ENCODE peak calls at places on chromosomes 11 and 22, in nine cellular contexts. F is OCI-LY7; V is kidney; H is CD4-positive, CD25-positive, alpha-beta regulatory T cell; O is K562; S is ovary; N is HepG2; D is endodermal cell; Q is upper lobe of right lung. E is an unnamed sample.

GRCh38 chr11:132187814-132188213 is 817.4 kb downstream of the NTM start:
- DNase-seq in V (no peak), O (no peak), D (no peak), Q (no peak), S (no peak), N (no peak), F (no peak), H (no peak), E (no peak)

GRCh38 chr11:3169952-3170755 is 5.0 kb upstream of the OSBPL5 start:
- DNase-seq in V (peak; percentile 73), O (no peak), S (no peak), F (no peak), H (no peak), N (no peak), D (peak; percentile 51), Q (peak; percentile 60), E (no peak)

GRCh38 chr11:736431-736830 is 10.8 kb upstream of the TALDO1 start:
- DNase-seq in N (no peak), V (no peak), S (no peak), D (no peak), O (no peak), F (no peak), H (no peak), Q (no peak), E (no peak)

GRCh38 chr11:35478411-35479139 is 46.8 kb downstream of the PAMR1 start:
- DNase-seq in F (no peak), O (no peak), N (no peak), V (no peak), D (no peak), Q (no peak), H (no peak), S (no peak), E (no peak)

GRCh38 chr22:39090426-39091064 is 6.5 kb upstream of the APOBEC3H start:
- DNase-seq in Q (no peak), O (no peak), F (no peak), D (no peak), V (peak; percentile 73), N (no peak), H (peak; percentile 69), S (no peak), E (peak; percentile 25)

GRCh38 chr11:69307421-69307820 is 13.5 kb downstream of the MYEOV start:
- DNase-seq in H (no peak), V (no peak), N (no peak), Q (peak; percentile 34), S (peak; percentile 8), D (no peak), F (no peak), O (no peak), E (no peak)

GRCh38 chr22:21646608-21647590 is 4.8 kb downstream of the SDF2L1 start:
- DNase-seq in F (peak; percentile 89), S (peak; percentile 79), Q (peak; percentile 75), D (peak; percentile 91), V (no peak), N (peak; percentile 71), O (peak; percentile 91), H (peak; percentile 71), E (peak; percentile 80)

GRCh38 chr11:7967826-7968225 is 2.6 kb upstream of the NLRP10 start:
- DNase-seq in V (no peak), Q (no peak), S (no peak), H (no peak), D (no peak), F (no peak), N (no peak), O (no peak), E (no peak)

GRCh38 chr11:72642815-72643511 is 31.3 kb downstream of the PDE2A start:
- DNase-seq in D (peak; percentile 92), V (peak; percentile 82), F (peak; percentile 59), S (peak; percentile 80), N (no peak), H (peak; percentile 33), O (peak; percentile 83), Q (peak; percentile 83), E (no peak)

GRCh38 chr11:27201454-27202302 is 161.1 kb downstream of the BBOX1 start:
- DNase-seq in V (peak; percentile 93), O (peak; percentile 71), Q (no peak), D (peak; percentile 54), H (no peak), S (peak; percentile 89), F (peak; percentile 41), N (peak; percentile 96), E (peak; percentile 73)

GRCh38 chr11:91932151-91932821 is 292.3 kb upstream of the FAT3 start:
- DNase-seq in V (peak; percentile 59), D (no peak), H (no peak), N (no peak), S (no peak), F (no peak), O (no peak), Q (no peak), E (no peak)

GRCh38 chr22:29050457-29050856 is 11.2 kb downstream of the C22orf31 start:
- DNase-seq in F (no peak), O (no peak), D (no peak), H (no peak), N (no peak), V (no peak), S (no peak), Q (no peak), E (no peak)

GRCh38 chr22:30416403-30416802 is 9.2 kb upstream of the MTFP1 start:
- DNase-seq in D (no peak), S (no peak), V (no peak), N (peak; percentile 70), Q (no peak), H (no peak), O (no peak), F (no peak), E (no peak)

GRCh38 chr22:30411780-30412179 is 13.8 kb upstream of the MTFP1 start:
- DNase-seq in Q (no peak), H (no peak), D (no peak), O (no peak), N (no peak), V (no peak), F (no peak), S (no peak), E (no peak)

GRCh38 chr22:30413001-30413400 is 12.6 kb upstream of the MTFP1 start:
- DNase-seq in D (no peak), O (no peak), F (no peak), Q (no peak), N (no peak), V (no peak), H (no peak), S (no peak), E (no peak)

GRCh38 chr22:30414525-30415047 is 11.0 kb upstream of the MTFP1 start:
- DNase-seq in D (no peak), S (no peak), O (no peak), F (no peak), H (no peak), N (no peak), Q (no peak), V (no peak), E (no peak)

DNA sequence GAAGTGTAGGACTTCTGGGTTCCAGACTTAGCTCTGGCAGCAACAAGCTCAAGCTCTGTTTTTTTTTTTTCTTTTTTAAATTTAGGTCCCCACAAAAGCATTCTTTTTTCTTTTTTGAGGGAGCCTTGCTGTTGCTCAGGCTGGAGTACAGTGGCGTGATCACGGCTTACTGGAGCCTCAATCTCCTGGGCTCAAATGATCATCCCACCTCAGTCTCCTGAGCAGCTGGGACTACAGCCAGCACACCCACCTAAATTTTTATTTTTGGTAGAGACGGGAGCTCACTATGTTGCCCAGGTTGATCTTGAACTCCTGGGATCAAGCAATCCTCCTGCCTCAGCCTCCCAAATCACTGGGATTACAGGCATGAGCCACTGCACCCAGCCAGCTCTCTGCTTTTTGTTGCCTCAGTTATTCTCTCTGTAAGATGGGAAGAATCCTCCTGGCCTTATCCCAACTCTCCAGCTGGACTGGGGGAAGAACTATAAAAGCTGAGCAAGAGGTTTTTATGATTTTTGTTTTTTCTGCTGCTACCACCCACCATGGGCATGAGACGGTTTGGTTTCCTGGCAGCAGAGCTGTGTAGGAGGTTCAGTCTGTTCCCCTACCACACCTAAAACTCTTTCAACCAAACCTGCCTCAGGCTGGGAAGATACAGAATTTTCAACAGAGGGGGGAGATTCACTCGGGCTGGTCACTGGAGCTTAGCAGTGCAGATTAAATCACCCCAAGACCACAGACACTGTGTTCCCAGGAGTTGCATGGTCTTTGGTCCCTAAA is 11.6 kb upstream of the MTFP1 start:
- DNase-seq in S (no peak), N (no peak), O (no peak), Q (no peak), F (no peak), V (no peak), H (no peak), D (no peak), E (no peak)
- H3K36me3 ChIP-seq in S (no peaks in the 10 kb centered on the region), N (peaks cover 10% of the 10 kb centered on the region), O (peaks cover 26% of the 10 kb centered on the region), Q (peaks cover 39% of the 10 kb centered on the region), F (peaks cover 29% of the 10 kb centered on the region), V (peaks cover 3% of the 10 kb centered on the region), H (peaks cover 20% of the 10 kb centered on the region), D (peaks cover 67% of the 10 kb centered on the region), E (peaks cover 43% of the 10 kb centered on the region)

DNA sequence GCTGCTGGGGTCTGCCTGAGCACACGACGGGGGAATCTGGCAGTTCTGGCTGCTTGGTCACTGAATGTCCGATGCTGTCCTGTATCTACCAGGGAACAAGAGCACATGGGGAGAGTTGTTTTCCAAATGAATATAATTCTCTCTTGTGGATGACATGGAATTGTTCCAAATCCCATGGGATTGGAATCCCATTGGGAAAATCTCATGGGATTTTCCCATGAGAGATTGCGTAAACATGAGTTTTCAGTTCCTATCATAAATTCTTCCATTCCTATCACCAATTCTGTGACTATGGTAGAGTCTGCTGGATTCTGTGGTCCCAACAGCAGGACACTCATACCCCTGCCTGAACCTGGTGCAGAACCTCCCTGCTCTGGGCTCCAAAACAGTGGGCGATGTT is 35.6 kb upstream of the IGLL5 start:
- DNase-seq in H (no peak), V (no peak), F (no peak), Q (no peak), O (no peak), N (no peak), D (no peak), S (no peak), E (no peak)
- H3K36me3 ChIP-seq in H (no peaks in the 10 kb centered on the region), V (no peaks in the 10 kb centered on the region), F (no peaks in the 10 kb centered on the region), Q (no peaks in the 10 kb centered on the region), O (no peaks in the 10 kb centered on the region), N (no peaks in the 10 kb centered on the region), D (no peaks in the 10 kb centered on the region), S (no peaks in the 10 kb centered on the region), E (no peaks in the 10 kb centered on the region)

GRCh38 chr11:65442952-65443351 is 20.4 kb downstream of the NEAT1 start:
- DNase-seq in H (no peak), D (peak; percentile 51), V (peak; percentile 22), Q (no peak), F (no peak), O (no peak), N (no peak), S (peak; percentile 27), E (no peak)
- H3K36me3 ChIP-seq in H (peaks cover 26% of the 10 kb centered on the region), D (peaks cover 47% of the 10 kb centered on the region), V (peaks cover 6% of the 10 kb centered on the region), Q (peaks cover 50% of the 10 kb centered on the region), F (peaks cover 10% of the 10 kb centered on the region), O (peaks cover 73% of the 10 kb centered on the region), N (no peaks in the 10 kb centered on the region), S (no peaks in the 10 kb centered on the region), E (peaks cover 11% of the 10 kb centered on the region)

DNA sequence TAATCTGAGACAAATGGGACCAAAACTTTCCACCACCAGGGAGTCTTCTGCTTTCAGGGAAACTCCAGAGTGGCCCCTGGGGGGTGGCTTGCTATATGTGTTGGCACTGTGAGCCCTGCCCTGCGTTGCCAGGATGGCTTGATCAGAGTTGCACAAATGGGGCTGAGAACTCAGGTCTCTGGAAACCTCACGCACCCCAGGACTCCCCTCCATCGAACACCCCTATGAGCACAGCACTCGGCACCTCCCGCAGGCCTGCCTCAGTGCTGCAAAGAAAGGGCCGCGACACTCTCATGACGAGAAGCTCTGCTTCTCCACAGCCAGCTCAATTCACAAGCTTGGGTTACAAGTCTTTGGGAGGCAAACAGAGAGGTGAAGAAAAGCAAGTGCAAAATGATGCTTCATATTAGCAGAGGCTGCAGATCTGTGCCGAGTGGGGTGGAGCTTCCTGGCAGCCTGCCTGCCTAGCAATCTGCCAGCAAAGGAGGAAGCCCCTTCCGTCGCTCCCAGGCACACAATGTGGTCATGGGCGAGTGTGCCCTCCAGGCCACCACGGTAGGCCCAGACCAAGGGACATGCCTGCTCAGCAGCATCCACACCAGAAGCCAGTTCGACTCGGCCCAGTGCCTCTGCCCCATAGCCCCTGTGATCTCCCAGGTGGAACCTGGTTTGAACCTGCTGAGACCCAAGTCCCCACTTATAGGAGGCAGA is 55.7 kb downstream of the MYH9 start:
- DNase-seq in D (peak; percentile 68), F (peak; percentile 71), S (peak; percentile 80), H (peak; percentile 46), O (no peak), N (no peak), Q (peak; percentile 82), V (peak; percentile 93), E (peak; percentile 58)
- H3K36me3 ChIP-seq in D (peaks cover 93% of the 10 kb centered on the region), F (peaks cover 85% of the 10 kb centered on the region), S (no peaks in the 10 kb centered on the region), H (peaks cover 69% of the 10 kb centered on the region), O (peaks cover 76% of the 10 kb centered on the region), N (peaks cover 56% of the 10 kb centered on the region), Q (peaks cover 75% of the 10 kb centered on the region), V (peaks cover 19% of the 10 kb centered on the region), E (peaks cover 12% of the 10 kb centered on the region)